ENCODE peak calls at places on chromosomes 16 and 17, in five cellular contexts. One of them, this sample, is unnamed.

GRCh38 chr17:68497885-68498319 is 14.3 kb upstream of the PRKAR1A start:
- DNase-seq in T-helper 1 cell: peak
- DNase-seq in progenitor cell of endocrine pancreas: no peak
- DNase-seq in nucleus accumbens: no peak
- DNase-seq in central memory CD4-positive, alpha-beta T cell: no peak
- DNase-seq in this sample: peak

GRCh38 chr16:29806096-29806579 is at the start of gene MAZ:
- DNase-seq in nucleus accumbens: no peak
- DNase-seq in central memory CD4-positive, alpha-beta T cell: no peak
- DNase-seq in progenitor cell of endocrine pancreas: no peak
- DNase-seq in T-helper 1 cell: no peak
- DNase-seq in this sample: peak

GRCh38 chr16:55559233-55559632 is 7.3 kb upstream of the CAPNS2 start:
- DNase-seq in nucleus accumbens: no peak
- DNase-seq in central memory CD4-positive, alpha-beta T cell: no peak
- DNase-seq in progenitor cell of endocrine pancreas: no peak
- DNase-seq in T-helper 1 cell: no peak
- DNase-seq in this sample: no peak

GRCh38 chr17:82930924-82931695 is 91.3 kb upstream of the ZNF750 start:
- DNase-seq in progenitor cell of endocrine pancreas: no peak
- DNase-seq in T-helper 1 cell: no peak
- DNase-seq in nucleus accumbens: no peak
- DNase-seq in central memory CD4-positive, alpha-beta T cell: no peak
- DNase-seq in this sample: no peak

GRCh38 chr16:50841081-50841886 is 99.4 kb downstream of the CYLD start:
- DNase-seq in T-helper 1 cell: peak
- DNase-seq in central memory CD4-positive, alpha-beta T cell: peak
- DNase-seq in nucleus accumbens: no peak
- DNase-seq in progenitor cell of endocrine pancreas: peak
- DNase-seq in this sample: no peak

GRCh38 chr17:55731586-55732250 is 9.1 kb upstream of the TMEM100 start:
- DNase-seq in central memory CD4-positive, alpha-beta T cell: no peak
- DNase-seq in T-helper 1 cell: no peak
- DNase-seq in progenitor cell of endocrine pancreas: no peak
- DNase-seq in nucleus accumbens: peak
- DNase-seq in this sample: no peak

GRCh38 chr17:32586666-32587065 is 99.9 kb downstream of the CDK5R1 start:
- DNase-seq in T-helper 1 cell: no peak
- DNase-seq in nucleus accumbens: no peak
- DNase-seq in progenitor cell of endocrine pancreas: no peak
- DNase-seq in central memory CD4-positive, alpha-beta T cell: no peak
- DNase-seq in this sample: no peak

GRCh38 chr17:12024332-12024731 is 3.7 kb downstream of the MAP2K4 start:
- DNase-seq in T-helper 1 cell: no peak
- DNase-seq in progenitor cell of endocrine pancreas: no peak
- DNase-seq in nucleus accumbens: no peak
- DNase-seq in central memory CD4-positive, alpha-beta T cell: no peak
- DNase-seq in this sample: no peak

GRCh38 chr16:57938936-57939871 is 31.7 kb downstream of the CNGB1 start:
- DNase-seq in progenitor cell of endocrine pancreas: no peak
- DNase-seq in T-helper 1 cell: no peak
- DNase-seq in central memory CD4-positive, alpha-beta T cell: no peak
- DNase-seq in nucleus accumbens: no peak
- DNase-seq in this sample: peak

GRCh38 chr16:87132361-87133014 is 184.7 kb downstream of the C16orf95 start:
- DNase-seq in progenitor cell of endocrine pancreas: no peak
- DNase-seq in T-helper 1 cell: no peak
- DNase-seq in nucleus accumbens: peak
- DNase-seq in central memory CD4-positive, alpha-beta T cell: no peak
- DNase-seq in this sample: peak

GRCh38 chr17:80968602-80969029 is 23.0 kb upstream of the CHMP6 start:
- DNase-seq in nucleus accumbens: peak
- DNase-seq in T-helper 1 cell: no peak
- DNase-seq in central memory CD4-positive, alpha-beta T cell: no peak
- DNase-seq in progenitor cell of endocrine pancreas: no peak
- DNase-seq in this sample: peak

GRCh38 chr17:28879886-28880571 is 17.5 kb downstream of the FLOT2 start:
- DNase-seq in T-helper 1 cell: no peak
- DNase-seq in central memory CD4-positive, alpha-beta T cell: no peak
- DNase-seq in progenitor cell of endocrine pancreas: no peak
- DNase-seq in nucleus accumbens: no peak
- DNase-seq in this sample: no peak

GRCh38 chr16:22282254-22282892 is 14.8 kb upstream of the POLR3E start:
- DNase-seq in progenitor cell of endocrine pancreas: no peak
- DNase-seq in T-helper 1 cell: no peak
- DNase-seq in nucleus accumbens: no peak
- DNase-seq in central memory CD4-positive, alpha-beta T cell: no peak
- DNase-seq in this sample: no peak

GRCh38 chr17:42130310-42130936 is 7.8 kb downstream of the HSPB9 start:
- DNase-seq in nucleus accumbens: no peak
- DNase-seq in T-helper 1 cell: no peak
- DNase-seq in progenitor cell of endocrine pancreas: no peak
- DNase-seq in central memory CD4-positive, alpha-beta T cell: no peak
- DNase-seq in this sample: no peak

GRCh38 chr17:43570518-43570928 is 24.4 kb upstream of the ETV4 start:
- DNase-seq in central memory CD4-positive, alpha-beta T cell: no peak
- DNase-seq in nucleus accumbens: no peak
- DNase-seq in T-helper 1 cell: no peak
- DNase-seq in progenitor cell of endocrine pancreas: no peak
- DNase-seq in this sample: peak

GRCh38 chr16:82852388-82852998 is 225.7 kb downstream of the CDH13 start:
- DNase-seq in central memory CD4-positive, alpha-beta T cell: no peak
- DNase-seq in progenitor cell of endocrine pancreas: no peak
- DNase-seq in T-helper 1 cell: no peak
- DNase-seq in nucleus accumbens: no peak
- DNase-seq in this sample: no peak

GRCh38 chr17:78716814-78717393 is 65.2 kb downstream of the CYTH1 start:
- DNase-seq in progenitor cell of endocrine pancreas: no peak
- DNase-seq in central memory CD4-positive, alpha-beta T cell: no peak
- DNase-seq in T-helper 1 cell: no peak
- DNase-seq in nucleus accumbens: peak
- DNase-seq in this sample: peak

GRCh38 chr17:48576479-48577309 is 1.5 kb downstream of the HOXB4 start:
- DNase-seq in progenitor cell of endocrine pancreas: no peak
- DNase-seq in nucleus accumbens: no peak
- DNase-seq in central memory CD4-positive, alpha-beta T cell: no peak
- DNase-seq in T-helper 1 cell: no peak
- DNase-seq in this sample: no peak

GRCh38 chr17:8488931-8489330 is 53.2 kb downstream of the NDEL1 start:
- DNase-seq in progenitor cell of endocrine pancreas: no peak
- DNase-seq in T-helper 1 cell: no peak
- DNase-seq in central memory CD4-positive, alpha-beta T cell: no peak
- DNase-seq in nucleus accumbens: no peak
- DNase-seq in this sample: no peak

GRCh38 chr16:26649646-26650045 is 417.1 kb upstream of the C16orf82 start:
- DNase-seq in progenitor cell of endocrine pancreas: no peak
- DNase-seq in central memory CD4-positive, alpha-beta T cell: no peak
- DNase-seq in nucleus accumbens: no peak
- DNase-seq in T-helper 1 cell: no peak
- DNase-seq in this sample: no peak

GRCh38 chr16:578870-579405 is 9.2 kb downstream of the PIGQ start:
- DNase-seq in central memory CD4-positive, alpha-beta T cell: peak
- DNase-seq in nucleus accumbens: no peak
- DNase-seq in T-helper 1 cell: peak
- DNase-seq in progenitor cell of endocrine pancreas: peak
- DNase-seq in this sample: peak

GRCh38 chr16:66871840-66872239 is 8.5 kb upstream of the PDP2 start:
- DNase-seq in nucleus accumbens: no peak
- DNase-seq in progenitor cell of endocrine pancreas: no peak
- DNase-seq in central memory CD4-positive, alpha-beta T cell: no peak
- DNase-seq in T-helper 1 cell: no peak
- DNase-seq in this sample: no peak

GRCh38 chr16:2178321-2179106 is 17.9 kb downstream of the CASKIN1 start:
- DNase-seq in nucleus accumbens: no peak
- DNase-seq in central memory CD4-positive, alpha-beta T cell: peak
- DNase-seq in progenitor cell of endocrine pancreas: no peak
- DNase-seq in T-helper 1 cell: no peak
- DNase-seq in this sample: no peak

GRCh38 chr16:11781773-11782172 is 15.3 kb downstream of the ZC3H7A start:
- DNase-seq in T-helper 1 cell: no peak
- DNase-seq in central memory CD4-positive, alpha-beta T cell: no peak
- DNase-seq in progenitor cell of endocrine pancreas: no peak
- DNase-seq in nucleus accumbens: peak
- DNase-seq in this sample: peak

GRCh38 chr17:37702605-37703004 is 42.3 kb downstream of the HNF1B start:
- DNase-seq in nucleus accumbens: no peak
- DNase-seq in progenitor cell of endocrine pancreas: no peak
- DNase-seq in T-helper 1 cell: no peak
- DNase-seq in central memory CD4-positive, alpha-beta T cell: no peak
- DNase-seq in this sample: no peak

GRCh38 chr17:81391268-81391963 is 3.8 kb upstream of the BAHCC1 start:
- DNase-seq in central memory CD4-positive, alpha-beta T cell: no peak
- DNase-seq in progenitor cell of endocrine pancreas: no peak
- DNase-seq in T-helper 1 cell: no peak
- DNase-seq in nucleus accumbens: no peak
- DNase-seq in this sample: no peak

GRCh38 chr16:47180073-47180472 is 36.3 kb upstream of the NETO2 start:
- DNase-seq in central memory CD4-positive, alpha-beta T cell: no peak
- DNase-seq in progenitor cell of endocrine pancreas: no peak
- DNase-seq in nucleus accumbens: no peak
- DNase-seq in T-helper 1 cell: no peak
- DNase-seq in this sample: no peak